ENCODE peak calls at places on chromosomes 11 and 22, in six cellular contexts. One of them, this sample, is unnamed.

GRCh38 chr11:109747839-109748238 is 325.8 kb downstream of the C11orf87 start:
- DNase-seq in MM.1S: peak; percentile 33
- DNase-seq in colonic mucosa: no peak
- DNase-seq in AG04450: no peak
- DNase-seq in fibroblast of lung: no peak
- DNase-seq in body of pancreas: no peak
- DNase-seq in this sample: no peak

GRCh38 chr22:45871721-45872120 is 105.2 kb downstream of the WNT7B start:
- DNase-seq in MM.1S: no peak
- DNase-seq in colonic mucosa: no peak
- DNase-seq in AG04450: no peak
- DNase-seq in fibroblast of lung: no peak
- DNase-seq in body of pancreas: no peak
- DNase-seq in this sample: no peak

GRCh38 chr11:121651267-121651625 is 198.5 kb upstream of the SORL1-AS1 start:
- DNase-seq in MM.1S: no peak
- DNase-seq in colonic mucosa: no peak
- DNase-seq in AG04450: no peak
- DNase-seq in fibroblast of lung: no peak
- DNase-seq in body of pancreas: no peak
- DNase-seq in this sample: no peak

GRCh38 chr11:59960502-59961381 is 3.1 kb upstream of the OOSP4A start:
- DNase-seq in MM.1S: no peak
- DNase-seq in colonic mucosa: peak; percentile 48
- DNase-seq in AG04450: no peak
- DNase-seq in fibroblast of lung: no peak
- DNase-seq in body of pancreas: no peak
- DNase-seq in this sample: no peak

GRCh38 chr11:13126430-13126829 is 117.3 kb downstream of the RASSF10 start:
- DNase-seq in MM.1S: no peak
- DNase-seq in colonic mucosa: no peak
- DNase-seq in AG04450: peak; percentile 87
- DNase-seq in fibroblast of lung: peak; percentile 97
- DNase-seq in body of pancreas: no peak
- DNase-seq in this sample: no peak

GRCh38 chr11:85889676-85890579 is 34.7 kb downstream of the CCDC83 start:
- DNase-seq in MM.1S: no peak
- DNase-seq in colonic mucosa: no peak
- DNase-seq in AG04450: no peak
- DNase-seq in fibroblast of lung: peak; percentile 53
- DNase-seq in body of pancreas: no peak
- DNase-seq in this sample: no peak

GRCh38 chr11:78535027-78535426 is 39.6 kb downstream of the NARS2 start:
- DNase-seq in MM.1S: no peak
- DNase-seq in colonic mucosa: no peak
- DNase-seq in AG04450: no peak
- DNase-seq in fibroblast of lung: no peak
- DNase-seq in body of pancreas: no peak
- DNase-seq in this sample: no peak

GRCh38 chr22:27998511-27999410 is 79.7 kb upstream of the PITPNB start:
- DNase-seq in MM.1S: no peak
- DNase-seq in colonic mucosa: no peak
- DNase-seq in AG04450: no peak
- DNase-seq in fibroblast of lung: no peak
- DNase-seq in body of pancreas: no peak
- DNase-seq in this sample: no peak

GRCh38 chr22:34992672-34993071 is 73.3 kb upstream of the ISX start:
- DNase-seq in MM.1S: peak; percentile 9
- DNase-seq in colonic mucosa: no peak
- DNase-seq in AG04450: no peak
- DNase-seq in fibroblast of lung: no peak
- DNase-seq in body of pancreas: no peak
- DNase-seq in this sample: no peak

GRCh38 chr11:61567286-61568061 is 13.4 kb downstream of the SYT7 start:
- DNase-seq in MM.1S: peak; percentile 82
- DNase-seq in colonic mucosa: peak; percentile 86
- DNase-seq in AG04450: peak; percentile 21
- DNase-seq in fibroblast of lung: peak; percentile 89
- DNase-seq in body of pancreas: peak; percentile 71
- DNase-seq in this sample: peak; percentile 69

GRCh38 chr22:45426387-45426786 is 12.9 kb downstream of the RIBC2 start:
- DNase-seq in MM.1S: no peak
- DNase-seq in colonic mucosa: no peak
- DNase-seq in AG04450: no peak
- DNase-seq in fibroblast of lung: no peak
- DNase-seq in body of pancreas: no peak
- DNase-seq in this sample: no peak

GRCh38 chr11:85823816-85824215 is 12.9 kb upstream of the SYTL2 start:
- DNase-seq in MM.1S: peak; percentile 92
- DNase-seq in colonic mucosa: no peak
- DNase-seq in AG04450: no peak
- DNase-seq in fibroblast of lung: peak; percentile 24
- DNase-seq in body of pancreas: no peak
- DNase-seq in this sample: no peak

GRCh38 chr11:65381721-65382035 is 768 bp downstream of the SLC25A45 start:
- DNase-seq in MM.1S: no peak
- DNase-seq in colonic mucosa: no peak
- DNase-seq in AG04450: no peak
- DNase-seq in fibroblast of lung: peak; percentile 58
- DNase-seq in body of pancreas: no peak
- DNase-seq in this sample: no peak

GRCh38 chr11:45921561-45922424 is 663 bp upstream of the LARGE2 start:
- DNase-seq in MM.1S: peak; percentile 75
- DNase-seq in colonic mucosa: peak; percentile 68
- DNase-seq in AG04450: no peak
- DNase-seq in fibroblast of lung: no peak
- DNase-seq in body of pancreas: peak; percentile 95
- DNase-seq in this sample: no peak

GRCh38 chr11:69664103-69664775 is 10.9 kb downstream of the LTO1 start:
- DNase-seq in MM.1S: no peak
- DNase-seq in colonic mucosa: no peak
- DNase-seq in AG04450: no peak
- DNase-seq in fibroblast of lung: no peak
- DNase-seq in body of pancreas: no peak
- DNase-seq in this sample: no peak

GRCh38 chr11:64074239-64074638 is 38.5 kb downstream of the FLRT1 start:
- DNase-seq in MM.1S: no peak
- DNase-seq in colonic mucosa: no peak
- DNase-seq in AG04450: no peak
- DNase-seq in fibroblast of lung: peak; percentile 29
- DNase-seq in body of pancreas: no peak
- DNase-seq in this sample: no peak

DNA sequence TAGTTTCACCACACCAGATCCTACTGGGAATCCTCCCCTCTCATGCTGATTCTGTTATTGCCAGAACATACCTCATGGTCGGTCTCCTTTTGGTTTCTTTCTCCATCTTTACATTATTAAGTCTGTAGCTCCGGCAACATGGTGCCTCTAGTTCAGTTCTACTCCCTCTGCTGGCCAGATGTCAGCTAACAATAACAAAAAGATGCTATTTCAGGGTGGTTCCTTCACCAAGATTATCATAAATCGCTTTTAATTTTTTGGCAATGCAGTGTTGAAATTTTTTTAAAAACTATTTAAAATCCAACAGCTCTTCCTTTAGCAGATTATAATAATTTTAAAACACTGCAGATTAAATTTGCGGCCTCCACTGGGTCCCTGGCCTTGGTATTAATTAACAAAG is 492.8 kb upstream of the KIRREL3 start:
- DNase-seq in MM.1S: peak; percentile 41
- DNase-seq in colonic mucosa: no peak
- DNase-seq in AG04450: no peak
- DNase-seq in fibroblast of lung: peak; percentile 3
- DNase-seq in body of pancreas: no peak
- DNase-seq in this sample: peak; percentile 5
- TF ChIP-seq CTCF in MM.1S: peak; percentile 54
- TF ChIP-seq CTCF in colonic mucosa: peak; percentile 10
- TF ChIP-seq CTCF in AG04450: peak; percentile 47
- TF ChIP-seq CTCF in fibroblast of lung: peak; percentile 21
- TF ChIP-seq CTCF in body of pancreas: no peak
- TF ChIP-seq CTCF in this sample: peak; percentile 47

GRCh38 chr22:36796629-36797175 is 20.1 kb downstream of the PVALB start:
- DNase-seq in MM.1S: no peak
- DNase-seq in colonic mucosa: no peak
- DNase-seq in AG04450: no peak
- DNase-seq in fibroblast of lung: no peak
- DNase-seq in body of pancreas: no peak
- DNase-seq in this sample: no peak
- H3K4me3 ChIP-seq in MM.1S: no peak overlapping the region
- H3K4me3 ChIP-seq in colonic mucosa: no peak overlapping the region
- H3K4me3 ChIP-seq in AG04450: no peak overlapping the region
- H3K4me3 ChIP-seq in fibroblast of lung: no peak overlapping the region
- H3K4me3 ChIP-seq in body of pancreas: no peak overlapping the region
- H3K4me3 ChIP-seq in this sample: no peak overlapping the region

GRCh38 chr11:3220101-3220500 is 1.5 kb upstream of the MRGPRG start:
- DNase-seq in MM.1S: no peak
- DNase-seq in colonic mucosa: peak; percentile 10
- DNase-seq in AG04450: no peak
- DNase-seq in fibroblast of lung: no peak
- DNase-seq in body of pancreas: no peak
- DNase-seq in this sample: no peak

GRCh38 chr11:3222003-3222855 is 3.6 kb upstream of the MRGPRG start:
- DNase-seq in MM.1S: no peak
- DNase-seq in colonic mucosa: no peak
- DNase-seq in AG04450: no peak
- DNase-seq in fibroblast of lung: no peak
- DNase-seq in body of pancreas: no peak
- DNase-seq in this sample: no peak

GRCh38 chr11:3219281-3219892 is 774 bp upstream of the MRGPRG start:
- DNase-seq in MM.1S: no peak
- DNase-seq in colonic mucosa: peak; percentile 0
- DNase-seq in AG04450: no peak
- DNase-seq in fibroblast of lung: no peak
- DNase-seq in body of pancreas: no peak
- DNase-seq in this sample: no peak

GRCh38 chr11:3221408-3222002 is 2.9 kb upstream of the MRGPRG start:
- DNase-seq in MM.1S: no peak
- DNase-seq in colonic mucosa: peak; percentile 15
- DNase-seq in AG04450: no peak
- DNase-seq in fibroblast of lung: no peak
- DNase-seq in body of pancreas: no peak
- DNase-seq in this sample: no peak

DNA sequence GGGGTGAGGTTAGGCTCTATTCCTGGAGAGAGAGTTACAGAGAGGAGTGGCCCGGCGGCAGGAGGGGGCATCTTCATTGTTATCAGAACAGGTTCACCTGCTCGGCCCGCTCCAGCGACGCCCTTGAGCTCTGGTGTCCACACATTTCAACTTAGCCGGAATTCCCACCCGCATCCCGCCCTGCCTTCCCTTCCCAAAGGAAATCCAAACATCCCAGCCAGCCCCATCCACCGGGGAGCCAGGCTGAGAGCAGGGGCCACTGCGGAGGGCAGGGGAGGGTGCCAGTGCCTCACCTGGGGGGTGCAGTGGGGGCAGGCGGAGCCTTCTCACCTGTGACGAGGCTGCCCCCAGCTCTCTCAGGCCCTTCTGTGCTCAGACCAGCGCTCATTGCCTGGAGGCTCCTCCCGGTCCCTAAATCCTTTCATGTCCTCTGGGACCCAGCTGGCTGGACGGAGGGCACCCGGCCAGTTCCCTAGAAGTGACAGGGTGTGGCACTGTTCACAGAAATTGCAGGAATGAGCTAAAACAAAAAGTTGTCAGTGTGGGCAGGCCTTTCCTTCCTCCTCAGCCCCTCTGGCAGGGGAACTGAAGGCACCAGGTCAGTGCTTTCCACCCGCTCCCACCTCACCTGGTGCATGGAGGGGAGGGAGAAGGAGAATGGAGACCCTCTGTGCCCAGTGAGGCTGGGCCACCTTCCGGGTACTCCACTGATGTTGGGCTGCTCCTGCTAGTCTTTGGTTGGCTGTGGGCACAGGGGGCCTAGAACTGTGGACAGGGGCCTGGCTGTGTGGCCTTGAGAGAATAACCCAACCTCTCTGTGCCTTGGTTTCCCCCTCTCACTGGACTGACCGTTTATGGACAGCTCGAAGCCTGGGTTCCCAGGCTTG is 2.2 kb upstream of the MRGPRG start:
- DNase-seq in MM.1S: no peak
- DNase-seq in colonic mucosa: peak; percentile 15
- DNase-seq in AG04450: no peak
- DNase-seq in fibroblast of lung: no peak
- DNase-seq in body of pancreas: peak; percentile 10
- DNase-seq in this sample: no peak
- TF ChIP-seq CTCF in MM.1S: no peak
- TF ChIP-seq CTCF in colonic mucosa: no peak
- TF ChIP-seq CTCF in AG04450: no peak
- TF ChIP-seq CTCF in fibroblast of lung: no peak
- TF ChIP-seq CTCF in body of pancreas: no peak
- TF ChIP-seq CTCF in this sample: no peak

GRCh38 chr22:42976131-42976530 is 38.8 kb downstream of the PACSIN2 start:
- DNase-seq in MM.1S: no peak
- DNase-seq in colonic mucosa: peak; percentile 69
- DNase-seq in AG04450: no peak
- DNase-seq in fibroblast of lung: no peak
- DNase-seq in body of pancreas: no peak
- DNase-seq in this sample: no peak
- H3K4me3 ChIP-seq in MM.1S: no peak overlapping the region
- H3K4me3 ChIP-seq in colonic mucosa: no peak overlapping the region
- H3K4me3 ChIP-seq in AG04450: no peak overlapping the region
- H3K4me3 ChIP-seq in fibroblast of lung: no peak overlapping the region
- H3K4me3 ChIP-seq in body of pancreas: no peak overlapping the region
- H3K4me3 ChIP-seq in this sample: no peak overlapping the region

DNA sequence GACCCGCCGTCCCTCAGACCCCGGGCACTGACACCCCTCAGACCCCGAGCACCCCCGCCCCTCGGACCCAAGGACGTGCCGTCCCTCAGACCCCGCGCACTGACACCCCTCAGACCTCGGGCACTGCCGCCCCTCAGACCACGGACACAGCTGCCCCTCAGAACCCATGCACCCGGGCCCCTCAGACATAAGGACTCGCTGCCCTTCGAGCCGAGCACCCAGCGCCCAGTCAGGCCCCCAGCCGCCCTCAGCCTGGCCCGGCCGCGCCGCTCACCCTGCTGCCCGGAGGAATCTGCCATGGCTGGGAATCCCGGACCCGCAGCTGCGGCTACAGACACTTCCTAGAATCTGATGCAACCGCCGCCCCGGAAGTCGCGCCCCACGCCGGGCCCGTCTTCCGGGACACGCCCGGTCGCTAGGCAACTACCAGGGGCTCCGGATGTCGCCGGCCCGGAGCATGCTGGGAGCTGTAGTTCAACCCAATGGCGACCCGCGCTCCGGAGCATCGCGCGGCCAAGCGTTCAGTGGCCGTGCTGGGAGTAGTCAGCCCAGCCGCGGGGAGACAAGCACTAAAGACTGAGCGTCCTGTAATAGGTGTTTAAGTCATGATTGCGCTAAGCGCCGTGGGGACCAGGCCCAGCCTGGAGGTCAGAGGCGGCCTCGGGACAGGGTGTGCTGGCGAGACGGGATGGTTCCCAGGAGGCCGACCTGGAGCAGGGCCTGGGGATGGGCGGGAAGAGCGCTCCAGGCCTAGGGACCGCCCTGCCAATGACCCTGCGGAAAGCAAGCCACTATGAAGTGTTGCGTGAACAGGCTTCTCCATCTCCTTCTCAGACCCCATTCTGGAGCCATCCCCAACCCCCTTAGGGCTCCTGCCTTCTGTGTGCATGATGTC is at the start of gene CARS1:
- DNase-seq in MM.1S: peak; percentile 95
- DNase-seq in colonic mucosa: peak; percentile 97
- DNase-seq in AG04450: peak; percentile 86
- DNase-seq in fibroblast of lung: peak; percentile 93
- DNase-seq in body of pancreas: peak; percentile 95
- DNase-seq in this sample: peak; percentile 69
- TF ChIP-seq CTCF in MM.1S: no peak
- TF ChIP-seq CTCF in colonic mucosa: no peak
- TF ChIP-seq CTCF in AG04450: no peak
- TF ChIP-seq CTCF in fibroblast of lung: no peak
- TF ChIP-seq CTCF in body of pancreas: no peak
- TF ChIP-seq CTCF in this sample: no peak

GRCh38 chr11:47234669-47235075 is 13.9 kb downstream of the ACP2 start:
- DNase-seq in MM.1S: no peak
- DNase-seq in colonic mucosa: no peak
- DNase-seq in AG04450: no peak
- DNase-seq in fibroblast of lung: no peak
- DNase-seq in body of pancreas: peak; percentile 90
- DNase-seq in this sample: no peak
- H3K4me3 ChIP-seq in MM.1S: no peak overlapping the region
- H3K4me3 ChIP-seq in colonic mucosa: no peak overlapping the region
- H3K4me3 ChIP-seq in AG04450: no peak overlapping the region
- H3K4me3 ChIP-seq in fibroblast of lung: no peak overlapping the region
- H3K4me3 ChIP-seq in body of pancreas: no peak overlapping the region
- H3K4me3 ChIP-seq in this sample: no peak overlapping the region